ENCODE peak calls at places on chromosomes 5 and 9, in six cellular contexts. L is cardiac fibroblast, D is astrocyte of the spinal cord, P is NCI-H748 treated with DMSO at 0.1 percent for 48 hours, H is DMS153, S is epithelial cell of esophagus. Y is an unnamed sample.

GRCh38 chr5:154103223-154103622 is 64.5 kb downstream of the MFAP3 start:
- DNase-seq in D (no peak), S (no peak), L (no peak), P (no peak), H (no peak), Y (no peak)

GRCh38 chr5:124754206-124754927 is 7.9 kb upstream of the ZNF608 start:
- DNase-seq in P (peak; percentile 78), H (no peak), D (no peak), L (no peak), S (no peak), Y (no peak)

GRCh38 chr9:98678244-98678842 is 30.4 kb downstream of the GABBR2 start:
- DNase-seq in H (no peak), L (no peak), S (peak; percentile 43), P (no peak), D (no peak), Y (no peak)

GRCh38 chr5:150632305-150633160 is 7.9 kb upstream of the SYNPO start:
- DNase-seq in H (no peak), S (no peak), L (peak; percentile 57), P (no peak), D (peak; percentile 77), Y (no peak)

GRCh38 chr9:130171226-130172148 is 717 bp upstream of the NCS1 start:
- DNase-seq in P (no peak), H (no peak), L (no peak), S (no peak), D (no peak), Y (no peak)

GRCh38 chr5:177300236-177300880 is 3.2 kb downstream of the RAB24 start:
- DNase-seq in P (no peak), H (no peak), L (peak; percentile 79), S (peak; percentile 57), D (peak; percentile 82), Y (peak; percentile 64)

GRCh38 chr9:115261656-115262081 is 143.7 kb upstream of the TNC start:
- DNase-seq in L (no peak), H (no peak), S (peak; percentile 81), D (peak; percentile 10), P (no peak), Y (no peak)

GRCh38 chr5:1156033-1156753 is 44.3 kb upstream of the SLC12A7 start:
- DNase-seq in L (no peak), P (no peak), D (no peak), S (no peak), H (no peak), Y (no peak)

GRCh38 chr5:82313016-82313415 is 34.9 kb upstream of the RPS23 start:
- DNase-seq in S (no peak), D (no peak), L (peak; percentile 50), P (no peak), H (no peak), Y (no peak)

Y was measured in mucosa of gallbladder.